ENCODE peak calls at places on chromosomes 3 and 15, in five cellular contexts. One of them, this sample, is unnamed.

GRCh38 chr3:27533718-27534578 is 49.8 kb upstream of the SLC4A7 start:
- DNase-seq in A673: peak; percentile 76
- DNase-seq in IMR-90: peak; percentile 99
- DNase-seq in HCT116: peak; percentile 97
- DNase-seq in A549: peak; percentile 95
- DNase-seq in this sample: peak; percentile 24

GRCh38 chr15:98938105-98938417 is 69.5 kb downstream of the PGPEP1L start:
- DNase-seq in A673: no peak
- DNase-seq in IMR-90: no peak
- DNase-seq in HCT116: no peak
- DNase-seq in A549: no peak
- DNase-seq in this sample: no peak

GRCh38 chr3:99418709-99419108 is 219.7 kb upstream of the COL8A1 start:
- DNase-seq in A673: no peak
- DNase-seq in IMR-90: no peak
- DNase-seq in HCT116: no peak
- DNase-seq in A549: no peak
- DNase-seq in this sample: no peak

GRCh38 chr3:63809607-63810006 is 9.5 kb upstream of the C3orf49 start:
- DNase-seq in A673: peak; percentile 19
- DNase-seq in IMR-90: peak; percentile 47
- DNase-seq in HCT116: no peak
- DNase-seq in A549: no peak
- DNase-seq in this sample: no peak

GRCh38 chr15:31016446-31016915 is 25.1 kb upstream of the MTMR10 start:
- DNase-seq in A673: no peak
- DNase-seq in IMR-90: peak; percentile 83
- DNase-seq in HCT116: no peak
- DNase-seq in A549: no peak
- DNase-seq in this sample: no peak

GRCh38 chr15:57223887-57224286 is 152.4 kb upstream of the CGNL1 start:
- DNase-seq in A673: no peak
- DNase-seq in IMR-90: no peak
- DNase-seq in HCT116: no peak
- DNase-seq in A549: no peak
- DNase-seq in this sample: no peak

GRCh38 chr15:79956354-79956939 is 14.5 kb downstream of the BCL2A1 start:
- DNase-seq in A673: no peak
- DNase-seq in IMR-90: no peak
- DNase-seq in HCT116: no peak
- DNase-seq in A549: no peak
- DNase-seq in this sample: no peak

GRCh38 chr3:185792955-185793354 is 31.9 kb downstream of the IGF2BP2 start:
- DNase-seq in A673: no peak
- DNase-seq in IMR-90: no peak
- DNase-seq in HCT116: no peak
- DNase-seq in A549: no peak
- DNase-seq in this sample: no peak

GRCh38 chr3:169604568-169604967 is 58.9 kb downstream of the MECOM start:
- DNase-seq in A673: peak; percentile 12
- DNase-seq in IMR-90: no peak
- DNase-seq in HCT116: peak; percentile 6
- DNase-seq in A549: no peak
- DNase-seq in this sample: no peak

GRCh38 chr3:66010348-66011097 is 28.2 kb downstream of the MAGI1 start:
- DNase-seq in A673: no peak
- DNase-seq in IMR-90: no peak
- DNase-seq in HCT116: peak; percentile 22
- DNase-seq in A549: no peak
- DNase-seq in this sample: no peak
- H3K27ac ChIP-seq in A673: no peak overlapping the region
- H3K27ac ChIP-seq in IMR-90: no peak overlapping the region
- H3K27ac ChIP-seq in HCT116: peak overlapping the region; percentile 66
- H3K27ac ChIP-seq in A549: no peak overlapping the region
- H3K27ac ChIP-seq in this sample: no peak overlapping the region

DNA sequence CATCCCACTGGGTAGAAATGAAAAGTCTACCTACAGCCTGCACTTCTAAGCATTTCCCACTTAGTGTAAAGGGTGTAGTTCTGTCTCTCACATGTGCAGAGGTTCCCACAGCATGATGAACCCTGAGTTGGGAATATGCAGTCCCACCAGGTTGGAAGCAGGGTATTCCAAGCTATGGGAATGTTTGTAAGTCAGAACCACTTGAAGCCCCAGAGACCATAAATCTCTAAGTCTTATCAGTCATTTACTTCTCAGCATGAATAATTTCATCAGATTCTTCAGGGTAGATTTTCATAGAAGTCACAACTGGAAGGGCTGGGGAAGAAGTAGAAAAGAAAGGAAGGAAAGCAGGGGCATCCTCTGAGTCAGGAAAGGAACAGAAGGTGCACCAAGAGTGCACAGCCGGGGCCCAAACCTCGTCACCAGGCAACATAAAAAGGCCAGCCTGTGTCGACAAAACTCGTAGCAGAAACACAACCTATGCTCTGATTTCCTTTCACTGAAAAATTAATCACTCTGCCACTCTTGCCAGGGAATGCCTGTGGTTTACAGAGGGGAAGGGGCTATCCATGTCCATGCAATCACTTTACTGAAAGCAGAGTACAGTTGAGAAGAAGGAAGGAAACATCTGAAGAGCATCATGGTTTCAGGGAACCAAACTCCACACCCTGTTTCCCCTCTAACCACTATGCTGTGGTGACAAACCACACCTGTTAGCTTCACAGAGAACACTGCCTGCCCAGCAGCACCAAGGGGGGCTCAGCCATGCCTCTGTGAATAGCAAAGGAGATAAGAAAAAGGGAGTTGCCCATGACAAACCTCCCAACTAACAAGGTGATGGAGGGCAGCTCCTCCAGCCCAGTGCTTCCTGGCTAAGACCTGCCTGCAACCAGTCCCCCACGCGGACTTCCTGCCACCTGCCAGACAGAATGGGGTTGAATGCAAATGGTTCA is 40.5 kb downstream of the SH3BP5 start:
- DNase-seq in A673: no peak
- DNase-seq in IMR-90: no peak
- DNase-seq in HCT116: no peak
- DNase-seq in A549: no peak
- DNase-seq in this sample: peak; percentile 80
- H3K4me1 ChIP-seq in A673: peaks cover 17% of the 10 kb centered on the region
- H3K4me1 ChIP-seq in IMR-90: peaks cover 7% of the 10 kb centered on the region
- H3K4me1 ChIP-seq in HCT116: no peaks in the 10 kb centered on the region
- H3K4me1 ChIP-seq in A549: peaks cover 4% of the 10 kb centered on the region
- H3K4me1 ChIP-seq in this sample: peaks cover 93% of the 10 kb centered on the region

GRCh38 chr15:45157056-45157455 is 27.3 kb downstream of the DUOX1 start:
- DNase-seq in A673: no peak
- DNase-seq in IMR-90: peak; percentile 78
- DNase-seq in HCT116: no peak
- DNase-seq in A549: no peak
- DNase-seq in this sample: no peak
- H3K27ac ChIP-seq in A673: no peak overlapping the region
- H3K27ac ChIP-seq in IMR-90: no peak overlapping the region
- H3K27ac ChIP-seq in HCT116: no peak overlapping the region
- H3K27ac ChIP-seq in A549: no peak overlapping the region
- H3K27ac ChIP-seq in this sample: no peak overlapping the region

DNA sequence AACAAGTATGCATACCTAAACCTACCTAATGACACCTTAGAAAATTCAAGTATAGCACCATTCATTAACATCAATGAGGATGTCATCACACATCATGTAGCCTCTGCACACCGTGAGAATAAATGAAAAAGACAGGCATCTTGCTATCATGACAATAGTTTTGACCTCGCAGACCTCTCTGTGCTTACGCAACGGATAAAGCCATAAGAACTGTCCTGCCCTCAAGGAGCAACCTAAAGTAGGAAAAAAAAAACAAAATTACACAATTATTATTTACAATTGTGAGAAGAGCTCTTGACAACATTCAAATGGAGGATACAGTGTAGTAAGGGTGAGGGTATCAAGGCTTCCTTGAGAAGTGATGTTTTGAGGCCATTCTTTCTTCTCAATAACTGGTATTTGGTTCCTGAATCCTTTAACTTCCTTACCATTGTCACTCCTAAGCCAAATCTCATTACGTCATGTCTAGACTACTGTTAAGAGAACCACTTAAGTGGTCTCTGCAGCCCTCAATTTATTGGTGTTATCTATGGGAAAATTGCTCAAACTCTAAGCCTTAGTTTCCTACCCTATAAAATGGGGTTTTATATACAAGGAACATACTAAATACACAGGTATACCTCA is 7.0 kb upstream of the SETD5 start:
- DNase-seq in A673: no peak
- DNase-seq in IMR-90: no peak
- DNase-seq in HCT116: no peak
- DNase-seq in A549: no peak
- DNase-seq in this sample: no peak
- H3K4me1 ChIP-seq in A673: peaks cover 20% of the 10 kb centered on the region
- H3K4me1 ChIP-seq in IMR-90: peaks cover 2% of the 10 kb centered on the region
- H3K4me1 ChIP-seq in HCT116: peaks cover 3% of the 10 kb centered on the region
- H3K4me1 ChIP-seq in A549: peaks cover 61% of the 10 kb centered on the region
- H3K4me1 ChIP-seq in this sample: peaks cover 56% of the 10 kb centered on the region

This sample was measured in CD4-positive, alpha-beta memory T cell.